ENCODE peak calls at places on chromosomes 13 and 19, in six cellular contexts. P, A, O, J, D and W are unnamed samples.

GRCh38 chr13:109383683-109384082 is 402.7 kb downstream of the IRS2 start:
- DNase-seq in D (no peak), J (no peak), A (no peak), O (no peak), P (no peak), W (no peak)

GRCh38 chr19:50460161-50460765 is 16.0 kb upstream of the EMC10 start:
- DNase-seq in P (no peak), O (no peak), J (no peak), D (no peak), A (no peak), W (no peak)

GRCh38 chr13:43804461-43805070 is 17.8 kb upstream of the ENOX1 start:
- DNase-seq in P (no peak), D (no peak), O (peak), J (no peak), A (no peak), W (no peak)

GRCh38 chr19:39363909-39364457 is 21.8 kb downstream of the SAMD4B start:
- DNase-seq in P (peak), A (no peak), D (no peak), J (no peak), O (peak), W (no peak)

GRCh38 chr19:58154287-58154678 is 3.7 kb upstream of the ZNF329 start:
- DNase-seq in J (no peak), D (peak), P (peak), O (no peak), A (no peak), W (no peak)

GRCh38 chr13:108365255-108365654 is 95.7 kb downstream of the TNFSF13B start:
- DNase-seq in O (no peak), J (no peak), D (no peak), P (no peak), A (no peak), W (no peak)

GRCh38 chr13:39605677-39606320 is 2.8 kb upstream of the LHFPL6 start:
- DNase-seq in D (no peak), P (no peak), A (no peak), O (no peak), J (no peak), W (no peak)

GRCh38 chr19:6475321-6476108 is 6.1 kb downstream of the DENND1C start:
- DNase-seq in D (peak), P (no peak), J (no peak), O (no peak), A (peak), W (no peak)

GRCh38 chr13:109274188-109274821 is 512.1 kb downstream of the IRS2 start:
- DNase-seq in O (no peak), P (no peak), D (peak), A (peak), J (no peak), W (no peak)

GRCh38 chr13:102233566-102234208 is 168.2 kb downstream of the FGF14 start:
- DNase-seq in J (no peak), D (no peak), O (no peak), A (no peak), P (no peak), W (no peak)

GRCh38 chr13:28575200-28575599 is 80.3 kb upstream of the FLT1 start:
- DNase-seq in O (no peak), P (no peak), J (no peak), D (no peak), A (no peak), W (no peak)

GRCh38 chr13:106649495-106649894 is 81.6 kb upstream of the ARGLU1 start:
- DNase-seq in O (no peak), J (no peak), D (no peak), P (no peak), A (no peak), W (no peak)

GRCh38 chr13:111216166-111216960 is 101.3 kb downstream of the ARHGEF7 start:
- DNase-seq in P (no peak), D (no peak), J (peak), A (peak), O (peak), W (no peak)

GRCh38 chr19:3658004-3658822 is 31.6 kb upstream of the CACTIN start:
- DNase-seq in J (no peak), O (no peak), A (no peak), D (no peak), P (no peak), W (no peak)

GRCh38 chr19:28963481-28964245 is 249.3 kb downstream of the UQCRFS1 start:
- DNase-seq in J (no peak), D (no peak), P (no peak), O (no peak), A (peak), W (no peak)

GRCh38 chr13:110261166-110262081 is 45.5 kb downstream of the COL4A1 start:
- DNase-seq in D (no peak), J (no peak), O (no peak), A (peak), P (no peak), W (no peak)

GRCh38 chr13:49810464-49810824 is 18.0 kb upstream of the KPNA3 start:
- DNase-seq in D (no peak), J (no peak), O (no peak), P (no peak), A (no peak), W (no peak)

GRCh38 chr19:58499021-58499927 is 12.5 kb downstream of the SLC27A5 start:
- DNase-seq in A (peak), O (peak), P (peak), J (peak), D (peak), W (peak)

GRCh38 chr19:52398091-52398461 is 427 bp downstream of the ZNF528 start:
- DNase-seq in P (no peak), D (no peak), A (peak), J (no peak), O (no peak), W (no peak)

GRCh38 chr19:35712529-35712909 is 5.3 kb upstream of the KMT2B start:
- DNase-seq in O (no peak), P (no peak), J (no peak), A (no peak), D (no peak), W (no peak)

GRCh38 chr13:78862460-78862859 is 203.5 kb upstream of the OBI1 start:
- DNase-seq in O (no peak), D (no peak), A (no peak), P (no peak), J (no peak), W (no peak)

GRCh38 chr19:45994989-45995714 is at the start of gene CCDC61:
- DNase-seq in D (peak), A (peak), P (peak), O (peak), J (peak), W (peak)

GRCh38 chr19:44856438-44857083 is 10.5 kb downstream of the NECTIN2 start:
- DNase-seq in O (no peak), J (no peak), P (no peak), D (no peak), A (no peak), W (no peak)

GRCh38 chr13:32022292-32022691 is 9.3 kb upstream of the FRY start:
- DNase-seq in J (no peak), D (no peak), A (no peak), O (no peak), P (no peak), W (no peak)

GRCh38 chr19:49950590-49950948 is 10.4 kb downstream of the SIGLEC11 start:
- DNase-seq in O (no peak), J (no peak), D (no peak), P (no peak), A (no peak), W (no peak)

GRCh38 chr19:41868120-41868988 is 8.3 kb downstream of the RPS19 start:
- DNase-seq in D (no peak), J (no peak), P (no peak), O (no peak), A (peak), W (no peak)

GRCh38 chr13:74074723-74075122 is 59.5 kb downstream of the KLF12 start:
- DNase-seq in P (no peak), O (no peak), A (no peak), J (no peak), D (no peak), W (no peak)

GRCh38 chr13:39385621-39386231 is 217.3 kb downstream of the LHFPL6 start:
- DNase-seq in O (no peak), A (no peak), P (no peak), J (no peak), D (no peak), W (no peak)

GRCh38 chr19:16185925-16186234 is 670 bp downstream of the FAM32A start:
- DNase-seq in A (no peak), O (no peak), P (no peak), D (no peak), J (no peak), W (no peak)

GRCh38 chr19:58575183-58576041 is 2.3 kb upstream of the MZF1 start:
- DNase-seq in P (peak), A (peak), O (peak), J (peak), D (peak), W (peak)

GRCh38 chr13:39818953-39819352 is 163.5 kb downstream of the COG6 start:
- DNase-seq in D (no peak), P (no peak), O (peak), J (no peak), A (no peak), W (no peak)

GRCh38 chr13:44932850-44933251 is 56.4 kb downstream of the NUFIP1 start:
- DNase-seq in P (no peak), A (peak), J (no peak), O (peak), D (peak), W (no peak)

GRCh38 chr13:44929691-44930090 is 59.6 kb downstream of the NUFIP1 start:
- DNase-seq in J (no peak), O (no peak), A (no peak), D (no peak), P (no peak), W (no peak)

GRCh38 chr13:44932171-44932849 is 57.0 kb downstream of the NUFIP1 start:
- DNase-seq in P (no peak), J (no peak), A (no peak), D (no peak), O (no peak), W (no peak)

GRCh38 chr13:44930280-44930679 is 59.0 kb downstream of the NUFIP1 start:
- DNase-seq in O (no peak), D (no peak), J (no peak), A (peak), P (no peak), W (no peak)

GRCh38 chr13:44930907-44931676 is 58.2 kb downstream of the NUFIP1 start:
- DNase-seq in A (peak), O (no peak), J (no peak), D (no peak), P (no peak), W (no peak)
- H3K27ac ChIP-seq in A (peak), O (peak), J (no peak), D (peak), P (no peak), W (no peak)

GRCh38 chr19:38321646-38322323 is 2.1 kb downstream of the KCNK6 start:
- DNase-seq in P (no peak), J (no peak), D (peak), A (no peak), O (no peak), W (no peak)

GRCh38 chr19:38323276-38323675 is 3.6 kb downstream of the KCNK6 start:
- DNase-seq in A (no peak), J (no peak), D (no peak), O (no peak), P (no peak), W (no peak)

GRCh38 chr19:38319421-38320258 is at the start of gene KCNK6:
- DNase-seq in A (peak), P (peak), O (peak), J (peak), D (no peak), W (peak)

GRCh38 chr19:38318595-38319142 is 976 bp upstream of the KCNK6 start:
- DNase-seq in O (no peak), J (no peak), A (no peak), D (no peak), P (no peak), W (no peak)

GRCh38 chr19:38320969-38321339 is 1.3 kb downstream of the KCNK6 start:
- DNase-seq in A (no peak), J (no peak), P (no peak), D (no peak), O (no peak), W (no peak)
- H3K4me3 ChIP-seq in A (peak), J (no peak), P (peak), D (peak), O (no peak), W (no peak)

GRCh38 chr19:54102421-54103169 is at the start of gene NDUFA3:
- DNase-seq in A (peak), J (peak), D (peak), P (peak), O (peak), W (peak)
- H3K27ac ChIP-seq in A (no peak), J (peak), D (peak), P (peak), O (peak), W (peak)

GRCh38 chr19:33520048-33520643 is 1.4 kb downstream of the PEPD start:
- DNase-seq in D (no peak), A (no peak), P (no peak), J (no peak), O (no peak), W (no peak)

GRCh38 chr19:33524024-33524664 is 2.6 kb upstream of the PEPD start:
- DNase-seq in P (no peak), D (peak), A (no peak), J (no peak), O (no peak), W (no peak)

GRCh38 chr19:33520844-33521479 is 629 bp downstream of the PEPD start:
- DNase-seq in J (no peak), O (no peak), P (no peak), D (no peak), A (no peak), W (no peak)

GRCh38 chr19:33521480-33522370 is at the start of gene PEPD:
- DNase-seq in O (peak), D (peak), J (peak), A (peak), P (peak), W (peak)

GRCh38 chr19:33522371-33522662 is 726 bp upstream of the PEPD start:
- DNase-seq in P (no peak), A (no peak), D (no peak), O (no peak), J (no peak), W (no peak)
- H3K4me3 ChIP-seq in P (peak), A (peak), D (peak), O (peak), J (peak), W (peak)

DNA sequence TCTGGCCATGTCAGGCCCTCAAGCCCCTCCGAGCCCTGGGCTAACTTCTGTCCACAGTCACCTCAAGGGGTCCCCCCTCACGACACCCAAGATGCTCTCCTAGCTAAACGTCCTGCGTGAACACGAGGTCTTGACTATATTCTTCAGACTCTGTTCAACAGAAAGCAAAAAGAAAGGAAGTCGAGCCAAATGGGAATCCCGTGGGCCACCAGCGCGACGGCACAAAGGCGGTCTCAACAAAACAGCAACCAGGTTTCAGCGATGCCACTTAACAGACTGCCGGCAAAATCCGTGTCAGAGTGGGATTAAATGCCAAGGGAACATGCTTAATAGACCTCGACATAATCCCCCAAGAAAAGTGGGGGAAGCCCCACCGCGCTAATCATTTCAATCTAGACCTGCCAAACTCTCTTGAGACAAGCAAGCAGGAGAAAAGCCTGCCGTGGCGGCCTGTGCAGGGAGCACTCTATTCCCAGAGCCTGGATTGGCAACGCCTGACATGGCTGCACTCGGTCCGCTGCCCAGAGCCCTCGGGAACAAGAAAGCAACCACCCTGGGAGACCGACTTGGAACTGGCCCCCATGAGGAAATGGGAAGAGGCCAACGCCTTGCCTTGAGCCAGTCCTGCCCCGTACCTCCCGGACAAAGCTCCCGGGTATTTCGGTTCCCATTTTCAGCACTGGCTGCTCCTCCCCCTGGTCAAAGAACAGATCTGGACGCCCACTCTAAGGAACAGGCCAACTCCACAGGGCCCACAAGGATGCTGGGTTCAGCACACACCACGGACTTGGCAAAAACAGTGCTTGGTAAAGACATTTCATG is 16.0 kb downstream of the ZC3H4 start:
- DNase-seq in O (peak), D (no peak), J (no peak), P (no peak), A (peak), W (no peak)
- H3K27ac ChIP-seq in O (peak), D (no peak), J (no peak), P (peak), A (peak), W (no peak)

GRCh38 chr19:9500796-9501195 is 2.4 kb upstream of the ZNF560 start:
- DNase-seq in O (no peak), J (no peak), A (no peak), D (no peak), P (no peak), W (no peak)

GRCh38 chr19:9494096-9494495 is 4.3 kb downstream of the ZNF560 start:
- DNase-seq in D (no peak), J (no peak), A (no peak), O (no peak), P (no peak), W (no peak)

DNA sequence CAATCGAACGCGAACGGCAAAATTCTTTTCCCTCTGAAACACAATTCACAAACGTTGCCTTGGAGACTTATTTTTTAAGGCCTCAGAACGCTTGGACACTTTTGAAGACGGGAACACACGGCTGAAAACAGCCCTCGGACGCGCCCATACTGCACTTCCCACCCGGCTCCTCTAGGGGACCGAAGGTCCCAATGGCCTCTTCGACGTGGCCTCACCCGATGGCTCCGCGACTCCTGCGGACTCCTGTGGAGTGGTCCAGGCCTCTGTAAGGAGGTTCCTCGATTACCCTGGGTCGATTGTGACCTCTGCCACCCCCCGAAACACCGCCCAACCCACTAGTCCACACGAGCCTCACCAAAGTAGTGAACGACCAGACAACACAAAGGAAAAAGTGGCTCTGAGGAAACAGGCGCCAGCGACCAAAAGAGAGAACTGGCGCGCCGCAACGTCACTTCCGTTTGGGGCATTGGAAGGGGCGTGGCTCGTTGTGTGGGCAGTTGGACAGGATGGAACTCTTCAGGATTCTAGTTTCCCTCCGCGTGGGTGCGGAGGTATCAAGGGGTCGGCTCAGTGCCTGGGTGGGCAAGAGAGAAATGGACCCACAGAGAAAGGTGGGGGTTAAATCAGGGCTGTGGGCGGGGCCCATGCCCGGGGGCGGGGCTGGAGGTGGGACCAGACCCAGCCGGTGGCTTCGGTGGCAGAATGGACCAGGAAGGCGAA is at the start of gene ZNF560:
- DNase-seq in O (no peak), D (no peak), A (peak), P (no peak), J (no peak), W (no peak)
- H3K4me3 ChIP-seq in O (no peak), D (no peak), A (peak), P (no peak), J (no peak), W (no peak)

GRCh38 chr19:18500820-18501219 is 21.1 kb downstream of the ELL start:
- DNase-seq in J (no peak), O (no peak), D (no peak), A (no peak), P (no peak), W (no peak)
- H3K27ac ChIP-seq in J (peak), O (peak), D (peak), A (no peak), P (peak), W (no peak)

DNA sequence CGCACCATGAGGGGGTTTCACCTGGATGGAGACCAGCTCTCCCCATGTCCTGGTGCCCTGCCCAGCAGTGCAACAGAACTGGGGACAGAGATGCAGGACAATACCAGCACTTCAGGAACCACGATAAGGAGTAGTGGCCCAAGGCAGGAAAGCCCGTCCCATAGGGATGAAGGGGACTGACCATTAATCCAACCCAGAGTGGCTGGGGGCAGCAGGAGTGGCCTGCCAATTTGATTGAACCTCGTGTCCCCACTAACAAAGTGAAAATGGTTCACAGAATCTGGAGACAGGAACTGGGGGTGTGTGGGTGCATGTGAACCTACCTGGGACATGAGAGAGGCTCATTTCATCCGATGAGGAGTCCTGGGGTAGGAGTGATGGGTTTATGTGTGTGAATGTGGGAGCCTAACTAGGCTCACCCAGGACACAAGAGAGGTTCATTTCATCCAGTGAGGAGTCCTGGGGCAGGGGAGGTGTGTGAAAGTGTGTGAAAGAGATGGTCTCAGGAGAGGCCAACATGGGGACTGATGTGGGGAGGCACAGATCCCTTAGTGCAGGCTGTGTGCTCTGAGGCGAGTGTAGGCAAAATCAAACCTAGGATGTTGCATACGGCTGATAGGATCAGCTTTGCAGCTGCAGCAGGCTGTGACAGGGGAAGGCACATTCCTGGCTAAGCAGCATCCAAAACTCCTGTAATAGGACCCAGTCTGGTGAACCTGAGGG is 98.2 kb downstream of the ZNF429 start:
- DNase-seq in D (no peak), P (no peak), J (no peak), O (no peak), A (no peak), W (no peak)
- H3K4me3 ChIP-seq in D (peak), P (peak), J (peak), O (peak), A (no peak), W (peak)

GRCh38 chr19:8390617-8390981 is 439 bp downstream of the RAB11B start:
- DNase-seq in O (peak), A (peak), J (peak), P (peak), D (peak), W (peak)
- H3K27ac ChIP-seq in O (peak), A (peak), J (peak), P (peak), D (peak), W (peak)